ENCODE peak calls at places on chromosome 17, in nine cellular contexts. V is DMS153; X is transverse colon; L is effector CD4-positive, alpha-beta T cell; F is NCI-H1694; M is left colon; A is mucosa of gallbladder; W is glomerular endothelial cell; T is GM03348. K is an unnamed sample.

GRCh38 chr17:52721932-52722331 is 563.4 kb upstream of the CA10 start:
- DNase-seq in V (peak), X (no peak), L (no peak), F (no peak), M (no peak), A (no peak), W (no peak), T (no peak), K (no peak)

GRCh38 chr17:8360751-8361150 is 15.8 kb downstream of the KRABD2 start:
- DNase-seq in V (no peak), X (no peak), L (no peak), F (no peak), M (no peak), A (no peak), W (no peak), T (no peak), K (no peak)

GRCh38 chr17:44007346-44008204 is 3.2 kb downstream of the NAGS start:
- DNase-seq in V (no peak), X (peak), L (no peak), F (no peak), M (peak), A (no peak), W (no peak), T (peak), K (peak)

GRCh38 chr17:8222380-8222629 is 11.9 kb upstream of the AURKB start:
- DNase-seq in V (no peak), X (no peak), L (no peak), F (no peak), M (no peak), A (no peak), W (no peak), T (no peak), K (no peak)

GRCh38 chr17:35894206-35894605 is 14.0 kb upstream of the CCL5 start:
- DNase-seq in V (no peak), X (no peak), L (no peak), F (no peak), M (no peak), A (no peak), W (no peak), T (no peak), K (no peak)

GRCh38 chr17:63972796-63973195 is at the start of gene SCN4A:
- DNase-seq in V (no peak), X (no peak), L (no peak), F (no peak), M (no peak), A (no peak), W (no peak), T (no peak), K (no peak)

GRCh38 chr17:17032131-17032692 is 10.0 kb upstream of the MPRIP start:
- DNase-seq in V (no peak), X (peak), L (no peak), F (no peak), M (peak), A (peak), W (no peak), T (peak), K (peak)

GRCh38 chr17:76532072-76532651 is 5.3 kb downstream of the CYGB start:
- DNase-seq in V (no peak), X (no peak), L (no peak), F (no peak), M (no peak), A (no peak), W (no peak), T (no peak), K (peak)

GRCh38 chr17:46964315-46965265 is 14.5 kb downstream of the RPRML start:
- DNase-seq in V (no peak), X (no peak), L (no peak), F (no peak), M (no peak), A (no peak), W (no peak), T (no peak), K (no peak)

GRCh38 chr17:75288784-75289121 is 480 bp downstream of the SLC25A19 start:
- DNase-seq in V (peak), X (peak), L (peak), F (peak), M (peak), A (no peak), W (no peak), T (peak), K (no peak)